ENCODE peak calls at places on chromosomes 7 and 10, in seven cellular contexts. One of them, this sample, is unnamed.

GRCh38 chr10:61179734-61180133 is 235.7 kb upstream of the RHOBTB1 start:
- DNase-seq in GM12878: no peak
- DNase-seq in K562: no peak
- DNase-seq in HepG2: peak; percentile 16
- DNase-seq in H1: no peak
- DNase-seq in SK-N-SH: no peak
- DNase-seq in HCT116: no peak
- DNase-seq in this sample: peak; percentile 51

GRCh38 chr7:37117261-37117660 is 331.4 kb downstream of the ELMO1 start:
- DNase-seq in HCT116: no peak
- DNase-seq in K562: no peak
- DNase-seq in SK-N-SH: no peak
- DNase-seq in H1: peak; percentile 58
- DNase-seq in GM12878: no peak
- DNase-seq in HepG2: no peak
- DNase-seq in this sample: no peak

GRCh38 chr7:155577509-155577905 is 31.1 kb upstream of the CNPY1 start:
- DNase-seq in SK-N-SH: no peak
- DNase-seq in HCT116: no peak
- DNase-seq in GM12878: no peak
- DNase-seq in HepG2: no peak
- DNase-seq in H1: no peak
- DNase-seq in K562: no peak
- DNase-seq in this sample: no peak

GRCh38 chr7:115995701-115996100 is 34.9 kb downstream of the TFEC start:
- DNase-seq in HCT116: no peak
- DNase-seq in K562: no peak
- DNase-seq in HepG2: no peak
- DNase-seq in SK-N-SH: no peak
- DNase-seq in GM12878: no peak
- DNase-seq in H1: no peak
- DNase-seq in this sample: no peak

GRCh38 chr7:47572101-47572460 is 9.8 kb downstream of the TNS3 start:
- DNase-seq in HepG2: no peak
- DNase-seq in H1: no peak
- DNase-seq in SK-N-SH: no peak
- DNase-seq in K562: no peak
- DNase-seq in HCT116: no peak
- DNase-seq in GM12878: no peak
- DNase-seq in this sample: no peak

GRCh38 chr7:66748791-66749190 is 8.3 kb downstream of the RABGEF1 start:
- DNase-seq in H1: no peak
- DNase-seq in K562: no peak
- DNase-seq in GM12878: no peak
- DNase-seq in SK-N-SH: no peak
- DNase-seq in HepG2: no peak
- DNase-seq in HCT116: no peak
- DNase-seq in this sample: no peak

GRCh38 chr7:137967143-137968018 is 34.5 kb downstream of the CREB3L2 start:
- DNase-seq in SK-N-SH: no peak
- DNase-seq in GM12878: no peak
- DNase-seq in K562: peak; percentile 86
- DNase-seq in H1: no peak
- DNase-seq in HepG2: peak; percentile 84
- DNase-seq in HCT116: no peak
- DNase-seq in this sample: no peak

GRCh38 chr7:1948887-1949680 is 279.0 kb downstream of the ELFN1 start:
- DNase-seq in H1: no peak
- DNase-seq in GM12878: no peak
- DNase-seq in K562: no peak
- DNase-seq in HepG2: no peak
- DNase-seq in HCT116: no peak
- DNase-seq in SK-N-SH: no peak
- DNase-seq in this sample: no peak

GRCh38 chr10:14450041-14450491 is 119.3 kb upstream of the FRMD4A start:
- DNase-seq in GM12878: no peak
- DNase-seq in H1: no peak
- DNase-seq in SK-N-SH: no peak
- DNase-seq in K562: no peak
- DNase-seq in HCT116: no peak
- DNase-seq in HepG2: no peak
- DNase-seq in this sample: no peak

GRCh38 chr10:18229839-18230238 is 89.6 kb downstream of the CACNB2 start:
- DNase-seq in H1: no peak
- DNase-seq in K562: no peak
- DNase-seq in HepG2: no peak
- DNase-seq in HCT116: no peak
- DNase-seq in SK-N-SH: no peak
- DNase-seq in GM12878: no peak
- DNase-seq in this sample: no peak
- TF ChIP-seq JUND in H1: no peak
- TF ChIP-seq JUND in K562: no peak
- TF ChIP-seq JUND in HepG2: no peak
- TF ChIP-seq JUND in HCT116: no peak
- TF ChIP-seq JUND in SK-N-SH: peak; percentile 47
- TF ChIP-seq JUND in GM12878: no peak
- TF ChIP-seq JUND in this sample: no peak

DNA sequence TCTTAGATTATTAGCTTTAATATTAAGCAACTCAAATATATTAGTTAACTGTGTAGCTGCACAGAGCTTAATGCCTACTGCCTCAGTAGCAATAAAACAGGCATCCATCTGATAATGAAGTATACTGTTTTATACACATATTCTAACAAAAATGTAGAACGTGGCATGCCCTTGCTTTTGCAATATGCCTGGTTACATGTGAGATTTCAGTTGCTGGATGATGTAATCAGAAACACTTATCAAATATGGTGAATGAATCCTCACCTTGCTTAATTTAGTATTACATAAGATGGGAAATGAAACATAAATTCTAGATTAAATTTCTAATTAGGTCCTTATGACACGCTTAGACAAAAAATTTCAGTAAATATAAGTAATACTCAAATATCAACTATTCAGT is 8.0 kb downstream of the DNAJC1 start:
- DNase-seq in H1: no peak
- DNase-seq in SK-N-SH: no peak
- DNase-seq in K562: no peak
- DNase-seq in HCT116: no peak
- DNase-seq in HepG2: no peak
- DNase-seq in GM12878: no peak
- DNase-seq in this sample: no peak
- TF ChIP-seq JUND in H1: no peak
- TF ChIP-seq JUND in SK-N-SH: no peak
- TF ChIP-seq JUND in K562: no peak
- TF ChIP-seq JUND in HCT116: no peak
- TF ChIP-seq JUND in HepG2: no peak
- TF ChIP-seq JUND in GM12878: no peak
- TF ChIP-seq JUND in this sample: no peak

GRCh38 chr10:24467094-24467493 is 256.6 kb downstream of the ARHGAP21 start:
- DNase-seq in HepG2: no peak
- DNase-seq in SK-N-SH: no peak
- DNase-seq in GM12878: no peak
- DNase-seq in H1: no peak
- DNase-seq in K562: no peak
- DNase-seq in HCT116: no peak
- DNase-seq in this sample: no peak

GRCh38 chr10:24466616-24466949 is 257.1 kb downstream of the ARHGAP21 start:
- DNase-seq in K562: no peak
- DNase-seq in SK-N-SH: no peak
- DNase-seq in HCT116: no peak
- DNase-seq in H1: no peak
- DNase-seq in GM12878: no peak
- DNase-seq in HepG2: no peak
- DNase-seq in this sample: no peak

GRCh38 chr10:24467605-24468004 is 256.1 kb downstream of the ARHGAP21 start:
- DNase-seq in HCT116: no peak
- DNase-seq in HepG2: no peak
- DNase-seq in SK-N-SH: no peak
- DNase-seq in K562: no peak
- DNase-seq in H1: no peak
- DNase-seq in GM12878: no peak
- DNase-seq in this sample: no peak

GRCh38 chr10:24465124-24465874 is 256.4 kb downstream of the KIAA1217 start:
- DNase-seq in K562: no peak
- DNase-seq in SK-N-SH: no peak
- DNase-seq in HCT116: no peak
- DNase-seq in HepG2: no peak
- DNase-seq in GM12878: no peak
- DNase-seq in H1: no peak
- DNase-seq in this sample: peak; percentile 63

DNA sequence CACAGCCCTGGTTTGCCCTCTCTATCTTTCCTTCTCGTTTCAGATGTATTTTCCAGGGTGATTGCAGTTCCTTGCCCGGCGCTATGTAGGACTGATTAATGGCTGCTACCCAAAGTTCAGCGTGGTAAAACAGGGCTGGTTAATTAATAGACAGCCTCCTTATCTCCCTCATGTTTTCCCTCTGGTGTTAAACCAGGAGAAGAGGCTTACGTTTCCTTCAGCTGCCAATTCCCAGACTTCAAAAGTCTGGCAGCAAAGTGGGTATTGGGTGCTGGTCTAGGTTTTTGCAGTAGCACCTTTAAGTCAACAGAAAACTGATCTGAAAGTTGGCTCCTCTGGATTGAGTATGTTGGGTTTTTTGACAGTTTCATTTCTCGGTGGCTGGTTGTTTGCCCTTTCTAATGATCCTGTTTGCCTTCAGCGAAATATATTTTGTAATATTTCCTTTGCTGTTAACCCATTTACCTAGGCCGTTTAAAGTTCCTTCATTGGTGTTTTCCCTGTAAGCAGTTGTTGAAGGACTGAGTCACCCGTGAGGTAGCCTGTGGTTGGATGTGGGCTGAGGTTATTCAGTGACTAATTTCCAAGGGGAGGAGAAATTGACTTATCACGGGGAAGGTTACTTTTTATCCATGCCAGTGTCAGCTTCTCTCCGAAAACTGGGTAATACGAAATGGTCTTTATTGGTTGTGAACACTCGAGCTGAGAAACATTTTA is 257.1 kb downstream of the KIAA1217 start:
- DNase-seq in SK-N-SH: no peak
- DNase-seq in HepG2: peak; percentile 92
- DNase-seq in H1: no peak
- DNase-seq in HCT116: peak; percentile 77
- DNase-seq in GM12878: peak; percentile 45
- DNase-seq in K562: no peak
- DNase-seq in this sample: peak; percentile 78
- TF ChIP-seq JUND in SK-N-SH: peak; percentile 59
- TF ChIP-seq JUND in HepG2: no peak
- TF ChIP-seq JUND in H1: no peak
- TF ChIP-seq JUND in HCT116: peak; percentile 64
- TF ChIP-seq JUND in GM12878: no peak
- TF ChIP-seq JUND in K562: peak; percentile 23
- TF ChIP-seq JUND in this sample: no peak

GRCh38 chr10:70925377-70926214 is 37.2 kb upstream of the PCBD1 start:
- DNase-seq in HCT116: no peak
- DNase-seq in H1: peak; percentile 17
- DNase-seq in K562: peak; percentile 93
- DNase-seq in GM12878: no peak
- DNase-seq in SK-N-SH: peak; percentile 92
- DNase-seq in HepG2: no peak
- DNase-seq in this sample: peak; percentile 22
- TF ChIP-seq JUND in HCT116: no peak
- TF ChIP-seq JUND in H1: no peak
- TF ChIP-seq JUND in K562: no peak
- TF ChIP-seq JUND in GM12878: no peak
- TF ChIP-seq JUND in SK-N-SH: no peak
- TF ChIP-seq JUND in HepG2: no peak
- TF ChIP-seq JUND in this sample: no peak

GRCh38 chr7:130275826-130276291 is 9.2 kb downstream of the CPA2 start:
- DNase-seq in K562: no peak
- DNase-seq in H1: no peak
- DNase-seq in HCT116: no peak
- DNase-seq in SK-N-SH: no peak
- DNase-seq in HepG2: no peak
- DNase-seq in GM12878: no peak
- DNase-seq in this sample: no peak
- TF ChIP-seq JUND in K562: no peak
- TF ChIP-seq JUND in H1: no peak
- TF ChIP-seq JUND in HCT116: no peak
- TF ChIP-seq JUND in SK-N-SH: no peak
- TF ChIP-seq JUND in HepG2: no peak
- TF ChIP-seq JUND in GM12878: no peak
- TF ChIP-seq JUND in this sample: no peak

GRCh38 chr10:123587110-123587509 is 79.0 kb upstream of the GPR26 start:
- DNase-seq in K562: no peak
- DNase-seq in HCT116: no peak
- DNase-seq in H1: no peak
- DNase-seq in SK-N-SH: no peak
- DNase-seq in GM12878: no peak
- DNase-seq in HepG2: no peak
- DNase-seq in this sample: no peak

GRCh38 chr10:123585477-123586445 is 80.4 kb upstream of the GPR26 start:
- DNase-seq in GM12878: no peak
- DNase-seq in H1: no peak
- DNase-seq in HCT116: no peak
- DNase-seq in SK-N-SH: no peak
- DNase-seq in K562: no peak
- DNase-seq in HepG2: no peak
- DNase-seq in this sample: no peak

GRCh38 chr10:123583639-123584418 is 82.3 kb upstream of the GPR26 start:
- DNase-seq in K562: peak; percentile 61
- DNase-seq in HepG2: peak; percentile 34
- DNase-seq in SK-N-SH: peak; percentile 79
- DNase-seq in HCT116: peak; percentile 63
- DNase-seq in H1: peak; percentile 57
- DNase-seq in GM12878: no peak
- DNase-seq in this sample: peak; percentile 89

GRCh38 chr10:123582084-123582989 is 83.8 kb upstream of the GPR26 start:
- DNase-seq in HCT116: peak; percentile 68
- DNase-seq in H1: peak; percentile 60
- DNase-seq in HepG2: peak; percentile 57
- DNase-seq in SK-N-SH: peak; percentile 77
- DNase-seq in GM12878: no peak
- DNase-seq in K562: peak; percentile 59
- DNase-seq in this sample: peak; percentile 54

GRCh38 chr10:123584419-123584775 is 81.8 kb upstream of the GPR26 start:
- DNase-seq in HepG2: no peak
- DNase-seq in K562: no peak
- DNase-seq in GM12878: no peak
- DNase-seq in H1: no peak
- DNase-seq in SK-N-SH: no peak
- DNase-seq in HCT116: no peak
- DNase-seq in this sample: peak; percentile 9
- TF ChIP-seq JUND in HepG2: no peak
- TF ChIP-seq JUND in K562: no peak
- TF ChIP-seq JUND in GM12878: no peak
- TF ChIP-seq JUND in H1: no peak
- TF ChIP-seq JUND in SK-N-SH: no peak
- TF ChIP-seq JUND in HCT116: no peak
- TF ChIP-seq JUND in this sample: no peak